ENCODE peak calls at places on chromosomes 12 and 14, in five cellular contexts. One of them, this sample, is unnamed.

GRCh38 chr14:93939304-93940229 is 12.4 kb downstream of the FAM181A start:
- DNase-seq in HCT116: peak; percentile 56
- DNase-seq in ovary: peak; percentile 73
- DNase-seq in adrenal gland: peak; percentile 75
- DNase-seq in stomach: peak; percentile 84
- DNase-seq in this sample: peak; percentile 91

GRCh38 chr12:3171195-3171591 is 94.0 kb downstream of the TSPAN9 start:
- DNase-seq in HCT116: no peak
- DNase-seq in ovary: no peak
- DNase-seq in adrenal gland: no peak
- DNase-seq in stomach: no peak
- DNase-seq in this sample: no peak

GRCh38 chr12:126582231-126582630 is 1517.0 kb downstream of the AACS start:
- DNase-seq in HCT116: no peak
- DNase-seq in ovary: no peak
- DNase-seq in adrenal gland: no peak
- DNase-seq in stomach: no peak
- DNase-seq in this sample: no peak

GRCh38 chr12:107349008-107349747 is 255.8 kb upstream of the CRY1 start:
- DNase-seq in HCT116: peak; percentile 94
- DNase-seq in ovary: no peak
- DNase-seq in adrenal gland: no peak
- DNase-seq in stomach: no peak
- DNase-seq in this sample: no peak

GRCh38 chr12:32135967-32136366 is 29.3 kb downstream of the BICD1 start:
- DNase-seq in HCT116: no peak
- DNase-seq in ovary: no peak
- DNase-seq in adrenal gland: no peak
- DNase-seq in stomach: no peak
- DNase-seq in this sample: no peak

GRCh38 chr12:101592931-101593330 is 1.8 kb upstream of the MYBPC1 start:
- DNase-seq in HCT116: no peak
- DNase-seq in ovary: no peak
- DNase-seq in adrenal gland: no peak
- DNase-seq in stomach: no peak
- DNase-seq in this sample: no peak

GRCh38 chr14:50383618-50384225 is 13.0 kb downstream of the CDKL1 start:
- DNase-seq in HCT116: no peak
- DNase-seq in ovary: no peak
- DNase-seq in adrenal gland: no peak
- DNase-seq in stomach: no peak
- DNase-seq in this sample: no peak

GRCh38 chr14:37842106-37842505 is 246.7 kb downstream of the TTC6 start:
- DNase-seq in HCT116: no peak
- DNase-seq in ovary: no peak
- DNase-seq in adrenal gland: no peak
- DNase-seq in stomach: no peak
- DNase-seq in this sample: no peak

GRCh38 chr12:64187370-64187769 is 34.7 kb downstream of the KICS2 start:
- DNase-seq in HCT116: no peak
- DNase-seq in ovary: no peak
- DNase-seq in adrenal gland: no peak
- DNase-seq in stomach: no peak
- DNase-seq in this sample: no peak

GRCh38 chr12:78167510-78167909 is 336.8 kb downstream of the NAV3 start:
- DNase-seq in HCT116: no peak
- DNase-seq in ovary: no peak
- DNase-seq in adrenal gland: no peak
- DNase-seq in stomach: no peak
- DNase-seq in this sample: no peak

GRCh38 chr12:127025545-127025944 is 1241.4 kb upstream of the TMEM132C start:
- DNase-seq in HCT116: no peak
- DNase-seq in ovary: no peak
- DNase-seq in adrenal gland: no peak
- DNase-seq in stomach: no peak
- DNase-seq in this sample: no peak

GRCh38 chr12:65308601-65309071 is 30.2 kb downstream of the MSRB3 start:
- DNase-seq in HCT116: no peak
- DNase-seq in ovary: no peak
- DNase-seq in adrenal gland: no peak
- DNase-seq in stomach: no peak
- DNase-seq in this sample: no peak

GRCh38 chr12:7628401-7628961 is 37.2 kb downstream of the APOBEC1 start:
- DNase-seq in HCT116: no peak
- DNase-seq in ovary: no peak
- DNase-seq in adrenal gland: no peak
- DNase-seq in stomach: no peak
- DNase-seq in this sample: no peak

GRCh38 chr14:97138801-97139200 is 341.6 kb downstream of the VRK1 start:
- DNase-seq in HCT116: peak; percentile 29
- DNase-seq in ovary: no peak
- DNase-seq in adrenal gland: no peak
- DNase-seq in stomach: no peak
- DNase-seq in this sample: no peak

GRCh38 chr14:72576258-72576657 is 317.6 kb downstream of the DPF3 start:
- DNase-seq in HCT116: no peak
- DNase-seq in ovary: no peak
- DNase-seq in adrenal gland: no peak
- DNase-seq in stomach: no peak
- DNase-seq in this sample: no peak

GRCh38 chr14:27484633-27485032 is 886.8 kb upstream of the NOVA1 start:
- DNase-seq in HCT116: no peak
- DNase-seq in ovary: no peak
- DNase-seq in adrenal gland: no peak
- DNase-seq in stomach: no peak
- DNase-seq in this sample: no peak

GRCh38 chr12:108236366-108236765 is 102.7 kb downstream of the CMKLR1 start:
- DNase-seq in HCT116: no peak
- DNase-seq in ovary: no peak
- DNase-seq in adrenal gland: no peak
- DNase-seq in stomach: no peak
- DNase-seq in this sample: no peak

GRCh38 chr12:32322354-32322753 is 77.0 kb upstream of the FGD4 start:
- DNase-seq in HCT116: no peak
- DNase-seq in ovary: no peak
- DNase-seq in adrenal gland: no peak
- DNase-seq in stomach: no peak
- DNase-seq in this sample: no peak

GRCh38 chr12:102504871-102505270 is 24.5 kb upstream of the IGF1 start:
- DNase-seq in HCT116: no peak
- DNase-seq in ovary: no peak
- DNase-seq in adrenal gland: no peak
- DNase-seq in stomach: no peak
- DNase-seq in this sample: no peak

GRCh38 chr12:123942277-123942653 is 30.4 kb downstream of the CCDC92 start:
- DNase-seq in HCT116: no peak
- DNase-seq in ovary: no peak
- DNase-seq in adrenal gland: no peak
- DNase-seq in stomach: no peak
- DNase-seq in this sample: no peak

GRCh38 chr12:12267801-12268200 is 957 bp upstream of the LRP6 start:
- DNase-seq in HCT116: no peak
- DNase-seq in ovary: no peak
- DNase-seq in adrenal gland: no peak
- DNase-seq in stomach: no peak
- DNase-seq in this sample: no peak

GRCh38 chr12:41743835-41744234 is 400.8 kb downstream of the GXYLT1 start:
- DNase-seq in HCT116: no peak
- DNase-seq in ovary: no peak
- DNase-seq in adrenal gland: no peak
- DNase-seq in stomach: no peak
- DNase-seq in this sample: no peak

GRCh38 chr14:101071493-101071891 is 168.0 kb upstream of the RTL1 start:
- DNase-seq in HCT116: no peak
- DNase-seq in ovary: peak; percentile 31
- DNase-seq in adrenal gland: no peak
- DNase-seq in stomach: peak; percentile 7
- DNase-seq in this sample: peak; percentile 55

GRCh38 chr14:90213099-90213748 is 43.1 kb upstream of the PSMC1 start:
- DNase-seq in HCT116: no peak
- DNase-seq in ovary: no peak
- DNase-seq in adrenal gland: no peak
- DNase-seq in stomach: no peak
- DNase-seq in this sample: no peak

GRCh38 chr14:95361373-95362179 is 41.9 kb upstream of the CLMN start:
- DNase-seq in HCT116: peak; percentile 24
- DNase-seq in ovary: no peak
- DNase-seq in adrenal gland: peak; percentile 27
- DNase-seq in stomach: peak; percentile 66
- DNase-seq in this sample: no peak

GRCh38 chr14:68757618-68758081 is 35.2 kb downstream of the ZFP36L1 start:
- DNase-seq in HCT116: no peak
- DNase-seq in ovary: peak; percentile 21
- DNase-seq in adrenal gland: peak; percentile 73
- DNase-seq in stomach: no peak
- DNase-seq in this sample: peak; percentile 75

GRCh38 chr12:116376354-116377193 is 99.1 kb upstream of the MED13L start:
- DNase-seq in HCT116: no peak
- DNase-seq in ovary: no peak
- DNase-seq in adrenal gland: no peak
- DNase-seq in stomach: no peak
- DNase-seq in this sample: no peak

GRCh38 chr14:53516261-53516774 is 363.2 kb upstream of the DDHD1 start:
- DNase-seq in HCT116: no peak
- DNase-seq in ovary: no peak
- DNase-seq in adrenal gland: no peak
- DNase-seq in stomach: no peak
- DNase-seq in this sample: no peak

GRCh38 chr12:14408208-14408607 is 42.7 kb downstream of the ATF7IP start:
- DNase-seq in HCT116: no peak
- DNase-seq in ovary: no peak
- DNase-seq in adrenal gland: no peak
- DNase-seq in stomach: no peak
- DNase-seq in this sample: no peak

GRCh38 chr14:103930051-103930604 is 1.9 kb downstream of the TDRD9 start:
- DNase-seq in HCT116: no peak
- DNase-seq in ovary: no peak
- DNase-seq in adrenal gland: no peak
- DNase-seq in stomach: no peak
- DNase-seq in this sample: no peak

GRCh38 chr12:71556471-71556870 is 107.2 kb downstream of the ZFC3H1 start:
- DNase-seq in HCT116: no peak
- DNase-seq in ovary: no peak
- DNase-seq in adrenal gland: no peak
- DNase-seq in stomach: no peak
- DNase-seq in this sample: no peak

GRCh38 chr14:106875503-106875902 is 1349.1 kb downstream of the TMEM121 start:
- DNase-seq in HCT116: no peak
- DNase-seq in ovary: peak; percentile 81
- DNase-seq in adrenal gland: no peak
- DNase-seq in stomach: peak; percentile 51
- DNase-seq in this sample: no peak

GRCh38 chr12:94272280-94272679 is 123.9 kb downstream of the PLXNC1 start:
- DNase-seq in HCT116: no peak
- DNase-seq in ovary: no peak
- DNase-seq in adrenal gland: no peak
- DNase-seq in stomach: no peak
- DNase-seq in this sample: no peak

GRCh38 chr14:74324945-74325361 is 22.2 kb upstream of the ABCD4 start:
- DNase-seq in HCT116: no peak
- DNase-seq in ovary: no peak
- DNase-seq in adrenal gland: no peak
- DNase-seq in stomach: no peak
- DNase-seq in this sample: no peak

GRCh38 chr12:67650127-67650495 is 1.6 kb downstream of the DYRK2 start:
- DNase-seq in HCT116: no peak
- DNase-seq in ovary: peak; percentile 46
- DNase-seq in adrenal gland: peak; percentile 32
- DNase-seq in stomach: no peak
- DNase-seq in this sample: no peak

GRCh38 chr12:50087159-50087558 is 2.0 kb downstream of the SMARCD1 start:
- DNase-seq in HCT116: no peak
- DNase-seq in ovary: no peak
- DNase-seq in adrenal gland: no peak
- DNase-seq in stomach: no peak
- DNase-seq in this sample: no peak
- H3K27ac ChIP-seq in HCT116: no peak overlapping the region
- H3K27ac ChIP-seq in ovary: no peak overlapping the region
- H3K27ac ChIP-seq in adrenal gland: no peak overlapping the region
- H3K27ac ChIP-seq in stomach: no peak overlapping the region
- H3K27ac ChIP-seq in this sample: no peak overlapping the region

GRCh38 chr14:80211143-80212024 is at the start of gene DIO2:
- DNase-seq in HCT116: no peak
- DNase-seq in ovary: no peak
- DNase-seq in adrenal gland: peak; percentile 28
- DNase-seq in stomach: no peak
- DNase-seq in this sample: no peak
- TF ChIP-seq POLR2A in HCT116: no peak
- TF ChIP-seq POLR2A in ovary: no peak
- TF ChIP-seq POLR2A in adrenal gland: no peak
- TF ChIP-seq POLR2A in stomach: no peak
- TF ChIP-seq POLR2A in this sample: no peak

DNA sequence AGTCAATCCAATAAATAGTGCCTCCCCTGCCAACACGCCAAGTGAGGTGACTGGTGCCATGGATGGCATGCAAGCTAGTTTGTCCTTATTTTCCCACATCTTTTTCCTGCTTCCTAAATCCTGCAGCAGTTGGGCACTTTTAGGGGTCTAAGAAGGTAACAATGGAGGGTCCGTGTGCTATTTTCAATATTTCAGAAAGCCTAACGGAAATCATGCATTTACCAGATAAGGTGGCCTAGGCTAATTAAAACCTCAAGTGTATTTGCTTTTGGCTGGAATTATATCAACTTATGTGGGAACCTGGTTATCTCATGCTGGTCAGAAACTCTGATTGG is 4.9 kb downstream of the ITGA5 start:
- DNase-seq in HCT116: no peak
- DNase-seq in ovary: no peak
- DNase-seq in adrenal gland: no peak
- DNase-seq in stomach: no peak
- DNase-seq in this sample: no peak
- H3K4me3 ChIP-seq in HCT116: no peak overlapping the region
- H3K4me3 ChIP-seq in ovary: peak overlapping the region; percentile 17
- H3K4me3 ChIP-seq in adrenal gland: no peak overlapping the region
- H3K4me3 ChIP-seq in stomach: peak overlapping the region; percentile 76
- H3K4me3 ChIP-seq in this sample: peak overlapping the region; percentile 96

DNA sequence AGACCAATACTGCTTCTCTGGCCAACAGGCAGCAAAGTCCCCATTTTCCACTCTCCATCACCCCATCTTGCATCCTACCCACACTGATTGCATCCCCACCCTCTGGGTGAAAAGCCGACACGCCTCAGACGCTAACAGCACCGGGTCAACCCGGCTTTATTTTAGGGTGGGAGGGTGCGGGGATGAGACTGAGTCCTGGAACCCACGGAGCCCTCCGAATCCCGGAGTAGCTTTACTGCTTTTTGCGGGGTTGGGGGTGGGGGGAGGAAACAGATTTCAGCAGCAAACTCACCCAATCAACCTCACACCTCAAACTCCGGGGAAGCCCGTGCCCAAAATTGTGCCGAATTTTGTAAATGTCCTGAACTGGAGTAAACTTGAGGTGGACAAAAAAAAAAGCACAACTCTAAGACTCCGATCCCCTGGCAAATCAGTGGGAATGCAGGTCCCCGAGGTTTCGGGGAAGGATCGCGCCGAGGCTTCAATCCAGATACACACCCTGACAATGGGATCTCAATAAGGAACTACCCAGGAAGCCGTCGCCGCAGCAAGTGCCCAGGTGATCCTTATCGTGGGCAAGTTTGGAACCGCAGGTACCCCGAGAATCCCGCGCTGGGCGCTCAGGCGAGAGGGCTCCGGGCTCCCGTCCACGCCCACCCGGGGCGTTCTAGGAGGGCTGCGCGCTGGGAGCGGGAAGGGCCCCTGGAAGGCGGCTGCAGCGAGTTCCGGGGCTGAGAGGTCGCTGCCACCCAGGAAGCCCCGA is 1.1 kb downstream of the GCH1 start:
- DNase-seq in HCT116: no peak
- DNase-seq in ovary: no peak
- DNase-seq in adrenal gland: no peak
- DNase-seq in stomach: no peak
- DNase-seq in this sample: peak; percentile 68
- H3K27ac ChIP-seq in HCT116: peak overlapping the region; percentile 90
- H3K27ac ChIP-seq in ovary: no peak overlapping the region
- H3K27ac ChIP-seq in adrenal gland: peak overlapping the region; percentile 83
- H3K27ac ChIP-seq in stomach: peak overlapping the region; percentile 85
- H3K27ac ChIP-seq in this sample: peak overlapping the region; percentile 72